ENCODE peak calls at places on chromosomes 11 and 22, in eight cellular contexts. X is upper lobe of right lung, I is coronary artery, L is AG09319, P is NB4, R is neural progenitor cell, V is kidney, T is colonic mucosa. J is an unnamed sample.

GRCh38 chr22:37260939-37261338 is 16.9 kb upstream of the RAC2 start:
- DNase-seq in V (no peak), T (peak), X (peak), P (peak), R (peak), L (no peak), I (no peak), J (peak)

GRCh38 chr22:24803064-24803542 is 2.9 kb upstream of the SGSM1 start:
- DNase-seq in X (peak), V (no peak), R (peak), L (no peak), P (peak), T (peak), I (no peak), J (peak)

GRCh38 chr11:119863811-119864601 is 135.0 kb upstream of the NECTIN1 start:
- DNase-seq in I (no peak), L (no peak), V (no peak), P (no peak), X (no peak), T (peak), R (peak), J (no peak)

GRCh38 chr11:128726464-128727139 is 32.7 kb downstream of the FLI1 start:
- DNase-seq in P (peak), X (no peak), L (no peak), I (no peak), R (no peak), T (no peak), V (no peak), J (peak)

GRCh38 chr11:88431675-88432341 is 94.3 kb upstream of the CTSC start:
- DNase-seq in R (no peak), I (no peak), X (no peak), T (no peak), V (no peak), L (no peak), P (no peak), J (no peak)

GRCh38 chr22:49845241-49845640 is 8.4 kb upstream of the ZBED4 start:
- DNase-seq in V (no peak), I (no peak), P (no peak), X (peak), L (no peak), T (no peak), R (no peak), J (no peak)

GRCh38 chr22:25844601-25845000 is 102.6 kb downstream of the MYO18B start:
- DNase-seq in P (no peak), R (no peak), I (no peak), T (no peak), L (no peak), X (no peak), V (no peak), J (no peak)

GRCh38 chr11:120331301-120331966 is 4.8 kb upstream of the ARHGEF12 start:
- DNase-seq in T (no peak), L (peak), V (no peak), I (no peak), R (no peak), P (no peak), X (no peak), J (no peak)

GRCh38 chr11:39220501-39221230 is 2238.8 kb downstream of the LRRC4C start:
- DNase-seq in I (no peak), X (no peak), T (no peak), L (no peak), V (no peak), P (no peak), R (no peak), J (no peak)

GRCh38 chr11:119518746-119519382 is 95.9 kb upstream of the THY1 start:
- DNase-seq in P (peak), X (no peak), R (peak), I (no peak), T (no peak), L (no peak), V (peak), J (peak)

GRCh38 chr11:125376117-125376516 is 119.9 kb downstream of the FEZ1 start:
- DNase-seq in R (no peak), P (no peak), I (peak), T (no peak), V (no peak), L (no peak), X (peak), J (no peak)

GRCh38 chr11:9619004-9619403 is 44.9 kb upstream of the SWAP70 start:
- DNase-seq in V (no peak), I (no peak), R (no peak), P (no peak), T (no peak), X (no peak), L (no peak), J (no peak)

GRCh38 chr22:50301581-50301991 is 5.9 kb downstream of the PLXNB2 start:
- DNase-seq in T (no peak), L (no peak), R (no peak), P (no peak), X (no peak), V (no peak), I (no peak), J (no peak)

GRCh38 chr11:128518493-128519207 is 68.7 kb downstream of the ETS1 start:
- DNase-seq in V (no peak), I (no peak), L (no peak), P (no peak), T (no peak), X (no peak), R (no peak), J (peak)

GRCh38 chr22:20777420-20778177 is 3.7 kb downstream of the SERPIND1 start:
- DNase-seq in V (no peak), T (peak), X (no peak), L (peak), I (no peak), P (peak), R (no peak), J (no peak)
- TF ChIP-seq CTCF in V (no peak), T (no peak), X (no peak), L (peak), I (no peak), P (no peak), R (no peak), J (no peak)

GRCh38 chr11:65180877-65181568 is 705 bp upstream of the CAPN1 start:
- DNase-seq in I (peak), R (peak), V (peak), T (peak), P (peak), L (peak), X (peak), J (peak)
- TF ChIP-seq CTCF in I (no peak), R (peak), V (peak), T (no peak), P (peak), L (peak), X (peak), J (peak)

GRCh38 chr22:22464541-22465054 is 43.9 kb downstream of the ZNF280B start:
- DNase-seq in P (no peak), I (no peak), R (no peak), V (no peak), T (no peak), L (no peak), X (no peak), J (no peak)

GRCh38 chr22:22461111-22461510 is 47.4 kb downstream of the ZNF280B start:
- DNase-seq in R (no peak), L (no peak), T (no peak), I (no peak), P (no peak), X (no peak), V (no peak), J (no peak)

GRCh38 chr22:22463855-22464540 is 44.5 kb downstream of the ZNF280B start:
- DNase-seq in P (peak), T (peak), I (no peak), V (no peak), X (no peak), L (peak), R (peak), J (peak)

GRCh38 chr22:22461583-22461982 is 47.0 kb downstream of the ZNF280B start:
- DNase-seq in I (no peak), V (no peak), L (no peak), T (no peak), R (no peak), P (no peak), X (no peak), J (no peak)

DNA sequence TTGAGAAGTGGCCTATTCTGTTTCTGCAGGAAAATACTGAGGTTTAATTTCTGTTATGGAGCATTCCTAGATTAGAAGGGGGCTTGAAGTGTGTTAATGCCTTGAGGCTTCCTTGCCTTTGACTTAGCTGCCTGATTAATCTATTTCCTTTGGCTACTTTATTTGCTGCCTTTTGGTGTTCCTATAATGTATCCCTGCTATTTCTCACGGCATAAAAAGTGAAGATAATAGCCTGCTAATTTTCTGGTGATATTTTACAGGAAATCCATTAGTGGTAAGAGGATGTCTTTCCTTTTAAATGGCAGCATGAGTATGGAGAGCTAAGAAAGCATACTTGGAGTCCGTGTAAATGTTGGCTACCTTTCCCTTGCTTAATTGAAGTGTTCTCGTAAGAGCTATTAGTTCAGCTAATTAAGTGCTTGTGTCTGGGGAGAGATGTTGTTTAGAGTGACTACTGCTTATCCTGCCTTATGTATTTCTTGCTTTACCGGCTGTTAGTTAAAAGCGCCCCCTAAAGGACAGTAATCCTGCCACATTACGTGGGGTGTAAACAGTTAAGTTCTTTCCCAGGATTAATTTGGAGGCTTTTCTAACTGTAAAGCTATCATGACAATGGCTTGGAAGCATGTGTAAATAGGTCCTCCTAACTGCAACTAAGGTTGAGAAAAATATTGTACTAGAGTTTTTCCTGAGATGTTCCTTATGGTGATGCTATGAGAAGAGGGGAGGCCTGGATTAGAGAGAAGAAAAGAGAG is 45.6 kb downstream of the ZNF280B start:
- DNase-seq in V (no peak), P (peak), L (no peak), X (no peak), T (no peak), R (peak), I (no peak), J (no peak)
- TF ChIP-seq CTCF in V (no peak), P (peak), L (no peak), X (no peak), T (no peak), R (peak), I (no peak), J (no peak)

DNA sequence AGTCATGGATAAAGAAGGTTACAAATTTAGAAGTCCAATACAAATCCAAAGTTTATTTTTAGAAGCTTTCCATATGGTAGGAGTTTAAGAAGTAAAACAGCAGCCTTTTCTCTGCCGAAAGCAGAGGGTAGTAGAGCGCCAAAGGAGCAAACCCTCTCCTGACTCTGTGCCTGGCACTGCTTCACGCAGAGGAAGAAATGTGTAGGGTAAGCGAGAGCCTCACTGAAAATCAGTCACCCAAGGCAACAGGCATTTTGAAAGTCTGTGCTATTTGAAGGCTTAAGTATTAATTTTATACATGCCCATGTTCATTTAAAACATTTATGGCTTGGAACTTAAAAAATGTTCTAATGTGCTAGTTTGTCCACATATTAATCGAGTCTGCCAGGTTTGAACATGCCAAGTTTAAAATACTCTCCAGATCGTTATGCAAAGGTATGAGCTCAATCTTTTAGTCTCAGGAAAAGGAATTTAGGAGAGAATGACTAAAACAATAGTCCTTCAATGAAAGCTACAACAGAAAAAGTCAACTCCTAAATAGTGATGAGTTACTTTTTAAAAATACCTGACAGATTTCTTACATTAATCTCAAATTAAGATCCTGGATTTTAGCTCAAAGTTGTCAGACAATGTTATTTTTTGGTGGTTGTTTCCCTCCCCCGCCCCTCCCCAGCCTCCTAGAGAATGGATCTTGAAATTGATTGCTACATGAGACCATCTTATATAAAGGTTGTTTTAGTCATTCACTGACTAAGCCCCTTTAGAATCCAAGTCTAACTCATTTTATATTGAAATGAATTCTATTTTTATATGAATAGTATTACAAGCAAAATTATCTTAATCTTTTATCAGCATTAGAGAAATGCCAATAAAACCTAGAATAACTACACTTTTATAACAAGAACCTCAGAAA is 38.7 kb downstream of the MRTFA start:
- DNase-seq in P (no peak), L (no peak), R (no peak), I (no peak), T (no peak), X (no peak), V (no peak), J (no peak)
- TF ChIP-seq CTCF in P (no peak), L (no peak), R (no peak), I (no peak), T (no peak), X (no peak), V (no peak), J (no peak)

GRCh38 chr11:126578021-126578420 is 222.5 kb downstream of the ST3GAL4 start:
- DNase-seq in L (no peak), P (no peak), X (no peak), R (no peak), V (no peak), I (no peak), T (no peak), J (no peak)
- TF ChIP-seq CTCF in L (no peak), P (no peak), X (no peak), R (no peak), V (no peak), I (no peak), T (no peak), J (no peak)

GRCh38 chr11:115493905-115494304 is 10.3 kb downstream of the CADM1 start:
- DNase-seq in P (no peak), V (no peak), L (no peak), R (no peak), T (no peak), I (no peak), X (no peak), J (no peak)

GRCh38 chr11:115498354-115498753 is 5.9 kb downstream of the CADM1 start:
- DNase-seq in R (no peak), I (no peak), T (no peak), X (no peak), V (no peak), P (no peak), L (no peak), J (no peak)

GRCh38 chr11:115497303-115497702 is 6.9 kb downstream of the CADM1 start:
- DNase-seq in V (no peak), P (no peak), T (no peak), X (no peak), R (no peak), L (no peak), I (no peak), J (no peak)

GRCh38 chr11:115499241-115499799 is 4.9 kb downstream of the CADM1 start:
- DNase-seq in P (no peak), V (no peak), X (no peak), T (no peak), L (no peak), I (no peak), R (no peak), J (no peak)

GRCh38 chr11:115496892-115497291 is 7.3 kb downstream of the CADM1 start:
- DNase-seq in X (no peak), T (no peak), V (no peak), R (peak), L (no peak), P (no peak), I (no peak), J (no peak)
- TF ChIP-seq CTCF in X (no peak), T (no peak), V (no peak), R (no peak), L (no peak), P (no peak), I (no peak), J (no peak)

DNA sequence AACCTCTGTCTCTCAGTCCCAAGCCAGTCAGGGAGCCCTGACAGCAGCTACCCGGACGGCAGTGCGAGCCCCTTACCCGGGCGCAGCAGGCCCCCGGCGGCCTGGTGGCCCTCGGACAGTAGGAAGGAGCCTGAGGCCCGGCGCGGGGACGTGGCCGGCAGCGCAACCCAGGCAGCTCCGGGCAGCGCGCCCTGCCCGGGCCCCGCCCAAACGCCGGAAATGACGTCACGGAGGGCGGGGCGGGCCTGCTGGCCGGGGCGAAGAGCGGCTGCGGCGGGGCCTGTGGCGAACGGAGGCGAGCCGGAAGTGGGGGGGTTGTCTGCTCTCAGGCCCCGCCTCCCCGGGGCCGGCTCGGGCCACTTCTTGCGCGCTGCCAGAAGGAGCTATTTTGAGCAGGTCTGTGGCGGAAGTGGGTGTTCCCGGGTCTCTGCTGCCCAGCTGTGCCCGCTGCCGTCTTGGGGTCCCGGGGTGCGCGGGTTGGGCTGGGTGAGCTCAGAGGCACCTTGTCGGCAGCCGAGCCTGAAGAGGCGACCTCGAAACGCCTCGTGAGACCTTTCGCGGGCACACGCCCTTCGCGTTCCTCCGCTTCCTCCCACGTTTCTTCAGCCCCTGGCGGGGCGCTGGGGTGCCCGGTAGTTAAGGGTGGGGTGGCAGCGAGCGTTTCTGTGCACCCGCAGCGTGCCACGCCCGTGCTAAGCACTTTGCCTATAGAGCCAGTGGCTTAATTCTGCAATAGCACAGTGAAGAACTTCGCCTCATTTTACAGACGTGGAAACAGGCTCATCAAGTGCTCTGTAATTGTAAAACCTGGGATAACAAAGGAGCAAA is at the start of gene C11orf24:
- DNase-seq in T (peak), I (peak), X (peak), R (peak), L (peak), P (peak), V (peak), J (peak)
- TF ChIP-seq CTCF in T (no peak), I (no peak), X (no peak), R (no peak), L (no peak), P (no peak), V (no peak), J (no peak)

J was measured in activated CD8-positive, alpha-beta T cell treated with anti-CD3 and anti-CD28 coated beads for 36 hours.